ENCODE peak calls at places on chromosomes 2 and 18, in nine cellular contexts. One of them, this sample, is unnamed.

GRCh38 chr18:26386002-26386401 is 159.8 kb downstream of the TAF4B start:
- DNase-seq in nephron progenitor cell: no peak
- DNase-seq in A549: peak
- DNase-seq in Peyer's patch: no peak
- DNase-seq in suprapubic skin: no peak
- DNase-seq in CD8-positive, alpha-beta T cell: no peak
- DNase-seq in neural crest cell: no peak
- DNase-seq in tibial artery: no peak
- DNase-seq in ovary: no peak
- DNase-seq in this sample: no peak

GRCh38 chr2:71538656-71539265 is 85.4 kb downstream of the DYSF start:
- DNase-seq in nephron progenitor cell: no peak
- DNase-seq in A549: no peak
- DNase-seq in Peyer's patch: no peak
- DNase-seq in suprapubic skin: peak
- DNase-seq in CD8-positive, alpha-beta T cell: no peak
- DNase-seq in neural crest cell: no peak
- DNase-seq in tibial artery: peak
- DNase-seq in ovary: no peak
- DNase-seq in this sample: no peak

GRCh38 chr18:60893331-60894114 is 439.7 kb upstream of the CDH20 start:
- DNase-seq in nephron progenitor cell: no peak
- DNase-seq in A549: no peak
- DNase-seq in Peyer's patch: no peak
- DNase-seq in suprapubic skin: no peak
- DNase-seq in CD8-positive, alpha-beta T cell: no peak
- DNase-seq in neural crest cell: no peak
- DNase-seq in tibial artery: no peak
- DNase-seq in ovary: no peak
- DNase-seq in this sample: no peak

GRCh38 chr2:48715042-48715899 is 40.3 kb downstream of the LHCGR start:
- DNase-seq in nephron progenitor cell: no peak
- DNase-seq in A549: peak
- DNase-seq in Peyer's patch: peak
- DNase-seq in suprapubic skin: no peak
- DNase-seq in CD8-positive, alpha-beta T cell: no peak
- DNase-seq in neural crest cell: no peak
- DNase-seq in tibial artery: no peak
- DNase-seq in ovary: no peak
- DNase-seq in this sample: no peak

GRCh38 chr18:77002496-77002895 is 130.1 kb downstream of the MBP start:
- DNase-seq in nephron progenitor cell: no peak
- DNase-seq in A549: no peak
- DNase-seq in Peyer's patch: no peak
- DNase-seq in suprapubic skin: no peak
- DNase-seq in CD8-positive, alpha-beta T cell: no peak
- DNase-seq in neural crest cell: no peak
- DNase-seq in tibial artery: no peak
- DNase-seq in ovary: no peak
- DNase-seq in this sample: no peak

GRCh38 chr2:69774984-69775982 is 33.3 kb downstream of the ANXA4 start:
- DNase-seq in nephron progenitor cell: no peak
- DNase-seq in A549: no peak
- DNase-seq in Peyer's patch: no peak
- DNase-seq in suprapubic skin: no peak
- DNase-seq in CD8-positive, alpha-beta T cell: peak
- DNase-seq in neural crest cell: no peak
- DNase-seq in tibial artery: no peak
- DNase-seq in ovary: no peak
- DNase-seq in this sample: no peak

GRCh38 chr2:128523490-128523889 is 204.8 kb upstream of the HS6ST1 start:
- DNase-seq in nephron progenitor cell: no peak
- DNase-seq in A549: no peak
- DNase-seq in Peyer's patch: no peak
- DNase-seq in suprapubic skin: no peak
- DNase-seq in CD8-positive, alpha-beta T cell: no peak
- DNase-seq in neural crest cell: no peak
- DNase-seq in tibial artery: no peak
- DNase-seq in ovary: no peak
- DNase-seq in this sample: no peak

GRCh38 chr18:76972838-76973237 is 150.5 kb downstream of the ZNF236 start:
- DNase-seq in nephron progenitor cell: no peak
- DNase-seq in A549: no peak
- DNase-seq in Peyer's patch: no peak
- DNase-seq in suprapubic skin: no peak
- DNase-seq in CD8-positive, alpha-beta T cell: no peak
- DNase-seq in neural crest cell: no peak
- DNase-seq in tibial artery: no peak
- DNase-seq in ovary: no peak
- DNase-seq in this sample: no peak

GRCh38 chr2:226483143-226483542 is 316.5 kb downstream of the IRS1 start:
- DNase-seq in nephron progenitor cell: no peak
- DNase-seq in A549: peak
- DNase-seq in Peyer's patch: no peak
- DNase-seq in suprapubic skin: no peak
- DNase-seq in CD8-positive, alpha-beta T cell: no peak
- DNase-seq in neural crest cell: no peak
- DNase-seq in tibial artery: no peak
- DNase-seq in ovary: no peak
- DNase-seq in this sample: no peak

GRCh38 chr2:141992695-141993094 is 138.1 kb downstream of the LRP1B start:
- DNase-seq in nephron progenitor cell: no peak
- DNase-seq in A549: no peak
- DNase-seq in Peyer's patch: no peak
- DNase-seq in suprapubic skin: no peak
- DNase-seq in CD8-positive, alpha-beta T cell: no peak
- DNase-seq in neural crest cell: no peak
- DNase-seq in tibial artery: no peak
- DNase-seq in ovary: no peak
- DNase-seq in this sample: no peak

GRCh38 chr18:24878289-24878688 is 417.9 kb downstream of the HRH4 start:
- DNase-seq in nephron progenitor cell: no peak
- DNase-seq in A549: peak
- DNase-seq in Peyer's patch: no peak
- DNase-seq in suprapubic skin: no peak
- DNase-seq in CD8-positive, alpha-beta T cell: no peak
- DNase-seq in neural crest cell: peak
- DNase-seq in tibial artery: no peak
- DNase-seq in ovary: no peak
- DNase-seq in this sample: no peak
- TF ChIP-seq CTCF in nephron progenitor cell: peak
- TF ChIP-seq CTCF in A549: no peak
- TF ChIP-seq CTCF in Peyer's patch: peak
- TF ChIP-seq CTCF in suprapubic skin: peak
- TF ChIP-seq CTCF in CD8-positive, alpha-beta T cell: no peak
- TF ChIP-seq CTCF in neural crest cell: peak
- TF ChIP-seq CTCF in tibial artery: peak
- TF ChIP-seq CTCF in ovary: peak
- TF ChIP-seq CTCF in this sample: no peak

GRCh38 chr18:70998490-70998889 is 709.6 kb downstream of the SOCS6 start:
- DNase-seq in nephron progenitor cell: no peak
- DNase-seq in A549: peak
- DNase-seq in Peyer's patch: no peak
- DNase-seq in suprapubic skin: no peak
- DNase-seq in CD8-positive, alpha-beta T cell: no peak
- DNase-seq in neural crest cell: no peak
- DNase-seq in tibial artery: no peak
- DNase-seq in ovary: no peak
- DNase-seq in this sample: no peak
- TF ChIP-seq CTCF in nephron progenitor cell: peak
- TF ChIP-seq CTCF in A549: no peak
- TF ChIP-seq CTCF in Peyer's patch: no peak
- TF ChIP-seq CTCF in suprapubic skin: no peak
- TF ChIP-seq CTCF in CD8-positive, alpha-beta T cell: no peak
- TF ChIP-seq CTCF in neural crest cell: peak
- TF ChIP-seq CTCF in tibial artery: no peak
- TF ChIP-seq CTCF in ovary: no peak
- TF ChIP-seq CTCF in this sample: no peak

DNA sequence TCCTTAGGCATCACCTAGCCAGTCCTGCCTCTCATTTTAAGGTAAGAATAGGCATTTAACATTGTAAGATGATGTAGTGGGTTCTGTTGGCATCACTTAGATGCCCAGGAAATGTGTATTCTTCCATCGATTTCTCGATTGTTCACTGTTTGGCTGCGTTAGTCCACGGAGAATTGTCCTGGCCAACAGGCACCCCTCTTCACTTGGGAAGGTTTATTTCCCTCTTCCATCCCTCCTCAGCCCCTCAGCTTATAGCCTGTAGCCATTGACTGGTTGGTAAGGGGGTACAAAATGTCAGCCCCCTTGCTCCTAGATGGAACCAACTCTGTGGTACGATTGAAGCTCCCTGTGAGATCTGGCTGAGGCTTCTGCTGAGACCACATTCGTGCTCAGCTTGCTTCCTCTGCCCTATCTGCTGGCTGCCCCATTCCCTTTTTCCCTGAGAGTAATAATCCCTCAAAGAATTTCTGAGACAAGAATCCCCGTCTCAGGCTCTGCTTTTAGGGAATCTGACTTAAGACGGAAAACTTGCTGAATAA is 43.4 kb downstream of the PLEKHA3 start:
- DNase-seq in nephron progenitor cell: no peak
- DNase-seq in A549: no peak
- DNase-seq in Peyer's patch: no peak
- DNase-seq in suprapubic skin: no peak
- DNase-seq in CD8-positive, alpha-beta T cell: no peak
- DNase-seq in neural crest cell: no peak
- DNase-seq in tibial artery: no peak
- DNase-seq in ovary: no peak
- DNase-seq in this sample: no peak
- TF ChIP-seq CTCF in nephron progenitor cell: no peak
- TF ChIP-seq CTCF in A549: no peak
- TF ChIP-seq CTCF in Peyer's patch: no peak
- TF ChIP-seq CTCF in suprapubic skin: no peak
- TF ChIP-seq CTCF in CD8-positive, alpha-beta T cell: no peak
- TF ChIP-seq CTCF in neural crest cell: no peak
- TF ChIP-seq CTCF in tibial artery: no peak
- TF ChIP-seq CTCF in ovary: no peak
- TF ChIP-seq CTCF in this sample: no peak

GRCh38 chr2:125224830-125225229 is 1199.7 kb downstream of the CNTNAP5 start:
- DNase-seq in nephron progenitor cell: no peak
- DNase-seq in A549: peak
- DNase-seq in Peyer's patch: no peak
- DNase-seq in suprapubic skin: no peak
- DNase-seq in CD8-positive, alpha-beta T cell: no peak
- DNase-seq in neural crest cell: no peak
- DNase-seq in tibial artery: no peak
- DNase-seq in ovary: no peak
- DNase-seq in this sample: no peak

GRCh38 chr2:125224188-125224587 is 1199.1 kb downstream of the CNTNAP5 start:
- DNase-seq in nephron progenitor cell: no peak
- DNase-seq in A549: no peak
- DNase-seq in Peyer's patch: no peak
- DNase-seq in suprapubic skin: no peak
- DNase-seq in CD8-positive, alpha-beta T cell: no peak
- DNase-seq in neural crest cell: no peak
- DNase-seq in tibial artery: no peak
- DNase-seq in ovary: no peak
- DNase-seq in this sample: no peak

DNA sequence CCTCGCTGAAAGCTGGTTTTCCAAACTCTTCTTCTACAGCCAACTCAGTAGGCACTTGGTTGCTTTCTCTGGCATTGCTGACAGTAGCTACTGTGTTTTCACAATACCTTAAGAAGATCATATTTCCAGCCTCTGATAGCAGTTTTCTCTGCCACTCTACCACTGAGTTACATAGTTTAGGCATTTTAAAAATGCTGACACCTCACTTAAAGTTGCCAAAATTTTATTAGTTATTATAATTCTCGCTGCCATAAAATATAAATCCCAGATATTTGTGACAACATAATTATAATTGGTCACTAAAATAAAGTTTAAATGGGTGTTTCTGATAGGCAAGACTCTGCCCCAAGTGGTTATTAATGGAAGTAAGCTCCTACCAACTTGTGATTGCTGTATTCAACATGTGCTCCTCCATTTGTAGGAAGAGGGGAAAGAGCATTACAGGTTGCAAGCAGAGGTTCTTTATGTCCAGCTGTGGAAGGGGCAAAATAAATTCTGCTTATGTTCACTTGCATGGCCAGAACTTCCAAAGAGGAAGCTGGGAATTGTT is 1202.8 kb downstream of the CNTNAP5 start:
- DNase-seq in nephron progenitor cell: no peak
- DNase-seq in A549: no peak
- DNase-seq in Peyer's patch: no peak
- DNase-seq in suprapubic skin: no peak
- DNase-seq in CD8-positive, alpha-beta T cell: no peak
- DNase-seq in neural crest cell: no peak
- DNase-seq in tibial artery: no peak
- DNase-seq in ovary: no peak
- DNase-seq in this sample: no peak
- TF ChIP-seq CTCF in nephron progenitor cell: peak
- TF ChIP-seq CTCF in A549: no peak
- TF ChIP-seq CTCF in Peyer's patch: no peak
- TF ChIP-seq CTCF in suprapubic skin: no peak
- TF ChIP-seq CTCF in CD8-positive, alpha-beta T cell: no peak
- TF ChIP-seq CTCF in neural crest cell: peak
- TF ChIP-seq CTCF in tibial artery: no peak
- TF ChIP-seq CTCF in ovary: no peak
- TF ChIP-seq CTCF in this sample: no peak

GRCh38 chr2:160044728-160045127 is 17.7 kb downstream of the PLA2R1 start:
- DNase-seq in nephron progenitor cell: no peak
- DNase-seq in A549: no peak
- DNase-seq in Peyer's patch: no peak
- DNase-seq in suprapubic skin: no peak
- DNase-seq in CD8-positive, alpha-beta T cell: no peak
- DNase-seq in neural crest cell: no peak
- DNase-seq in tibial artery: no peak
- DNase-seq in ovary: no peak
- DNase-seq in this sample: no peak
- TF ChIP-seq CTCF in nephron progenitor cell: no peak
- TF ChIP-seq CTCF in A549: no peak
- TF ChIP-seq CTCF in Peyer's patch: no peak
- TF ChIP-seq CTCF in suprapubic skin: no peak
- TF ChIP-seq CTCF in CD8-positive, alpha-beta T cell: no peak
- TF ChIP-seq CTCF in neural crest cell: no peak
- TF ChIP-seq CTCF in tibial artery: no peak
- TF ChIP-seq CTCF in ovary: no peak
- TF ChIP-seq CTCF in this sample: no peak

This sample was measured in activated B cell treated with CpG ODN at 0.5 μM for 24 hours.